ENCODE peak calls at places on chromosomes 13 and 19, in five cellular contexts. I is IMR-90, U is lung, X is NCI-H2081 treated with DMSO at 0.1 percent for 48 hours, O is erythroblast. A is an unnamed sample.

GRCh38 chr19:16496613-16496983 is 404 bp downstream of the C19orf44 start:
- DNase-seq in O (no peak), U (no peak), I (peak), X (no peak), A (peak)

GRCh38 chr19:4016486-4016885 is 8.9 kb downstream of the PIAS4 start:
- DNase-seq in I (no peak), O (no peak), X (no peak), U (no peak), A (peak)

GRCh38 chr13:76210262-76210661 is 574.1 kb downstream of the LMO7 start:
- DNase-seq in U (peak), X (no peak), I (no peak), O (peak), A (no peak)

GRCh38 chr13:31756346-31756745 is 17.0 kb downstream of the RXFP2 start:
- DNase-seq in O (no peak), I (peak), X (no peak), U (no peak), A (peak)

GRCh38 chr19:7607874-7608560 is 12.4 kb downstream of the CAMSAP3 start:
- DNase-seq in I (no peak), U (no peak), O (no peak), X (no peak), A (peak)

GRCh38 chr19:343941-344624 is 513 bp downstream of the MIER2 start:
- DNase-seq in U (no peak), I (no peak), X (no peak), O (peak), A (peak)

GRCh38 chr13:110774051-110774450 is 60.6 kb downstream of the ING1 start:
- DNase-seq in X (no peak), I (no peak), U (no peak), O (no peak), A (no peak)

GRCh38 chr13:113882266-113882627 is 18.4 kb upstream of the GAS6 start:
- DNase-seq in I (no peak), X (no peak), O (no peak), U (no peak), A (peak)

GRCh38 chr13:85798999-85799646 is at the start of gene SLITRK6:
- DNase-seq in I (peak), O (no peak), U (no peak), X (peak), A (no peak)

GRCh38 chr13:50969691-50970090 is 60.1 kb downstream of the RNASEH2B start:
- DNase-seq in U (no peak), X (no peak), I (no peak), O (no peak), A (no peak)

GRCh38 chr19:4870025-4870700 is 2.7 kb upstream of the PLIN3 start:
- DNase-seq in O (no peak), X (no peak), U (peak), I (peak), A (peak)

GRCh38 chr13:105070452-105070851 is 1465.0 kb downstream of the EFNB2 start:
- DNase-seq in U (no peak), O (no peak), I (no peak), X (no peak), A (no peak)

GRCh38 chr13:92657565-92657964 is 569.0 kb upstream of the GPC6 start:
- DNase-seq in I (peak), U (no peak), X (no peak), O (no peak), A (no peak)

A was measured in osteoblast.